ENCODE peak calls at places on chromosomes 13 and 19, in five cellular contexts. V is activated CD4-positive, alpha-beta T cell treated with anti-CD3 and anti-CD28 coated beads, Interleukin-2, amount 10 ng/mL, durations not matched to agents 7 days and 5 days; O is kidney tubule cell; M is HEK293T; E is AG09319. K is an unnamed sample.

GRCh38 chr13:48066310-48066989 is 28.5 kb downstream of the MED4 start:
- DNase-seq in V (peak; percentile 48), O (peak; percentile 16), M (no peak), E (no peak), K (peak; percentile 65)

GRCh38 chr19:1799695-1800342 is 12.3 kb downstream of the ATP8B3 start:
- DNase-seq in V (no peak), O (no peak), M (no peak), E (no peak), K (no peak)

GRCh38 chr19:38729653-38730469 is 14.4 kb downstream of the CAPN12 start:
- DNase-seq in V (peak; percentile 80), O (peak; percentile 67), M (peak; percentile 63), E (no peak), K (peak; percentile 47)

GRCh38 chr13:25811506-25811905 is 240.3 kb downstream of the SHISA2 start:
- DNase-seq in V (no peak), O (no peak), M (no peak), E (no peak), K (no peak)

GRCh38 chr13:109678459-109678858 is 107.9 kb downstream of the IRS2 start:
- DNase-seq in V (no peak), O (no peak), M (no peak), E (no peak), K (no peak)

GRCh38 chr19:18284710-18285430 is 3.4 kb upstream of the JUND start:
- DNase-seq in V (peak; percentile 29), O (no peak), M (no peak), E (no peak), K (no peak)

GRCh38 chr13:76223565-76223964 is 587.4 kb downstream of the LMO7 start:
- DNase-seq in V (no peak), O (no peak), M (no peak), E (no peak), K (no peak)

GRCh38 chr13:42996584-42996983 is 4.5 kb upstream of the EPSTI1 start:
- DNase-seq in V (no peak), O (peak; percentile 85), M (no peak), E (no peak), K (peak; percentile 97)

GRCh38 chr13:22175211-22175610 is 504.3 kb downstream of the FGF9 start:
- DNase-seq in V (no peak), O (no peak), M (no peak), E (no peak), K (no peak)

GRCh38 chr19:46288896-46289588 is 7.8 kb upstream of the HIF3A start:
- DNase-seq in V (no peak), O (peak; percentile 96), M (no peak), E (peak; percentile 10), K (peak; percentile 98)

GRCh38 chr19:1107655-1108261 is 4.0 kb downstream of the GPX4 start:
- DNase-seq in V (no peak), O (no peak), M (no peak), E (no peak), K (no peak)

GRCh38 chr19:4023600-4024398 is 16.3 kb downstream of the PIAS4 start:
- DNase-seq in V (no peak), O (no peak), M (no peak), E (no peak), K (no peak)

GRCh38 chr13:107020393-107020792 is 452.5 kb upstream of the ARGLU1 start:
- DNase-seq in V (no peak), O (peak; percentile 50), M (no peak), E (no peak), K (no peak)

GRCh38 chr19:6227941-6228325 is 51.8 kb downstream of the MLLT1 start:
- DNase-seq in V (no peak), O (no peak), M (no peak), E (no peak), K (no peak)

GRCh38 chr13:68616600-68617222 is 1386.6 kb upstream of the PCDH9 start:
- DNase-seq in V (no peak), O (no peak), M (no peak), E (no peak), K (no peak)

GRCh38 chr19:35299523-35300339 is 7.8 kb downstream of the MAG start:
- DNase-seq in V (no peak), O (no peak), M (peak; percentile 97), E (no peak), K (no peak)

GRCh38 chr19:35068941-35069634 is 27.6 kb downstream of the HPN start:
- DNase-seq in V (no peak), O (no peak), M (no peak), E (no peak), K (no peak)

GRCh38 chr13:112840472-112841302 is 128.3 kb upstream of the MCF2L start:
- DNase-seq in V (no peak), O (no peak), M (no peak), E (no peak), K (no peak)

GRCh38 chr19:33826521-33826920 is 29.9 kb downstream of the KCTD15 start:
- DNase-seq in V (no peak), O (no peak), M (no peak), E (no peak), K (no peak)

GRCh38 chr13:29702912-29703351 is 107.4 kb upstream of the SLC7A1 start:
- DNase-seq in V (no peak), O (no peak), M (no peak), E (peak; percentile 78), K (peak; percentile 91)

GRCh38 chr19:54325194-54325621 is 12.2 kb upstream of the LILRA5 start:
- DNase-seq in V (peak; percentile 66), O (peak; percentile 39), M (peak; percentile 62), E (no peak), K (peak; percentile 29)

GRCh38 chr13:41541142-41541938 is 84.0 kb downstream of the RGCC start:
- DNase-seq in V (no peak), O (no peak), M (no peak), E (no peak), K (no peak)

GRCh38 chr13:99484405-99484981 is 16.8 kb upstream of the TM9SF2 start:
- DNase-seq in V (peak; percentile 54), O (no peak), M (no peak), E (peak; percentile 76), K (peak; percentile 98)

GRCh38 chr19:15631817-15632216 is 8.9 kb upstream of the CYP4F3 start:
- DNase-seq in V (peak; percentile 54), O (peak; percentile 24), M (peak; percentile 62), E (no peak), K (no peak)

GRCh38 chr19:13026478-13026999 is 31.3 kb downstream of the NFIX start:
- DNase-seq in V (no peak), O (peak; percentile 73), M (no peak), E (no peak), K (peak; percentile 38)

GRCh38 chr13:74794147-74794546 is 659.9 kb upstream of the KLF12 start:
- DNase-seq in V (no peak), O (no peak), M (no peak), E (no peak), K (no peak)

GRCh38 chr13:83295684-83296083 is 586.6 kb downstream of the SLITRK1 start:
- DNase-seq in V (no peak), O (no peak), M (no peak), E (no peak), K (no peak)